ENCODE peak calls at places on chromosomes 5 and 9, in four cellular contexts. V is kidney epithelial cell, O is spleen, Z is kidney. I is an unnamed sample.

GRCh38 chr9:129752915-129753724 is at the start of gene PTGES:
- DNase-seq in O (peak; percentile 80), V (peak; percentile 62), Z (peak; percentile 94), I (no peak)

GRCh38 chr9:96661711-96662110 is 6.6 kb upstream of the PRXL2C start:
- DNase-seq in Z (no peak), O (no peak), V (no peak), I (no peak)

GRCh38 chr9:27865031-27865438 is 291.8 kb upstream of the C9orf72 start:
- DNase-seq in O (no peak), V (peak; percentile 92), Z (no peak), I (peak; percentile 94)

GRCh38 chr5:39024005-39024404 is 50.2 kb downstream of the RICTOR start:
- DNase-seq in Z (peak; percentile 50), O (peak; percentile 63), V (no peak), I (no peak)

GRCh38 chr9:137227057-137227852 is at the start of gene RNF224:
- DNase-seq in V (no peak), O (peak; percentile 94), Z (peak; percentile 97), I (no peak)

GRCh38 chr5:153749941-153750340 is 259.5 kb downstream of the GRIA1 start:
- DNase-seq in O (no peak), Z (no peak), V (no peak), I (no peak)

GRCh38 chr5:98651715-98652114 is 121.7 kb upstream of the RGMB start:
- DNase-seq in O (no peak), V (no peak), Z (no peak), I (no peak)

GRCh38 chr5:1525624-1525985 is 1.8 kb upstream of the LPCAT1 start:
- DNase-seq in V (no peak), O (no peak), Z (no peak), I (no peak)

GRCh38 chr5:171794470-171794869 is 8.9 kb downstream of the SMIM23 start:
- DNase-seq in Z (no peak), O (no peak), V (no peak), I (no peak)

GRCh38 chr9:122118343-122119165 is 25.4 kb upstream of the TTLL11 start:
- DNase-seq in Z (no peak), V (no peak), O (no peak), I (no peak)

GRCh38 chr5:153974131-153974812 is 64.4 kb downstream of the FAM114A2 start:
- DNase-seq in O (no peak), Z (no peak), V (peak; percentile 10), I (no peak)

GRCh38 chr5:151799407-151799806 is 27.7 kb downstream of the G3BP1 start:
- DNase-seq in V (no peak), O (no peak), Z (no peak), I (no peak)

GRCh38 chr9:93262537-93263310 is 78.8 kb downstream of the WNK2 start:
- DNase-seq in V (no peak), O (peak; percentile 53), Z (peak; percentile 72), I (no peak)

GRCh38 chr5:80825780-80826460 is 134.2 kb upstream of the RASGRF2 start:
- DNase-seq in O (no peak), Z (no peak), V (no peak), I (no peak)

GRCh38 chr9:8437878-8438277 is 638.3 kb upstream of the DMAC1 start:
- DNase-seq in O (no peak), V (peak; percentile 10), Z (no peak), I (no peak)

GRCh38 chr9:110370316-110370715 is 32.7 kb upstream of the TXNDC8 start:
- DNase-seq in Z (no peak), V (no peak), O (no peak), I (no peak)

GRCh38 chr5:36059571-36060515 is 6.8 kb downstream of the UGT3A2 start:
- DNase-seq in O (no peak), V (no peak), Z (no peak), I (no peak)

GRCh38 chr9:347667-348292 is 133.1 kb downstream of the DOCK8 start:
- DNase-seq in O (no peak), V (no peak), Z (no peak), I (no peak)

GRCh38 chr5:36944607-36945225 is 68.1 kb downstream of the NIPBL start:
- DNase-seq in O (no peak), Z (no peak), V (no peak), I (no peak)

GRCh38 chr5:565782-566445 is 41.7 kb upstream of the SLC9A3 start:
- DNase-seq in O (no peak), V (no peak), Z (peak; percentile 62), I (no peak)

GRCh38 chr9:95171001-95171400 is 146.5 kb downstream of the FANCC start:
- DNase-seq in O (no peak), Z (no peak), V (no peak), I (peak; percentile 36)

GRCh38 chr5:111748304-111748763 is 8.7 kb downstream of the NREP start:
- DNase-seq in V (peak; percentile 97), O (no peak), Z (no peak), I (peak; percentile 96)

GRCh38 chr9:34520505-34521385 is 2.0 kb downstream of the ENHO start:
- DNase-seq in V (no peak), Z (no peak), O (no peak), I (no peak)

GRCh38 chr5:34930527-34930844 is 1.1 kb downstream of the DNAJC21 start:
- DNase-seq in O (no peak), V (no peak), Z (no peak), I (no peak)

GRCh38 chr5:43016217-43016779 is 23.8 kb downstream of the ANXA2R start:
- DNase-seq in V (no peak), Z (no peak), O (no peak), I (no peak)

GRCh38 chr5:124724357-124725039 is 21.9 kb downstream of the ZNF608 start:
- DNase-seq in Z (no peak), O (no peak), V (no peak), I (no peak)

GRCh38 chr9:68898781-68899439 is 115.0 kb downstream of the PRKACG start:
- DNase-seq in V (no peak), Z (no peak), O (no peak), I (no peak)

GRCh38 chr9:134445000-134445399 is 118.7 kb downstream of the RXRA start:
- DNase-seq in O (no peak), Z (no peak), V (no peak), I (no peak)

GRCh38 chr9:120152295-120152694 is 427.7 kb downstream of the CDK5RAP2 start:
- DNase-seq in Z (no peak), V (no peak), O (no peak), I (no peak)

GRCh38 chr5:123035320-123035949 is 1.1 kb downstream of the PPIC start:
- DNase-seq in O (no peak), V (peak; percentile 1), Z (peak; percentile 84), I (no peak)
- H3K4me3 ChIP-seq in O (peak overlapping the region; percentile 73), V (peak overlapping the region; percentile 73), Z (peak overlapping the region; percentile 90), I (peak overlapping the region; percentile 78)

GRCh38 chr5:3597002-3597726 is 1.5 kb downstream of the IRX1 start:
- DNase-seq in O (no peak), V (no peak), Z (no peak), I (no peak)
- H3K4me3 ChIP-seq in O (no peak overlapping the region), V (peak overlapping the region; percentile 40), Z (peak overlapping the region; percentile 24), I (peak overlapping the region; percentile 51)

DNA sequence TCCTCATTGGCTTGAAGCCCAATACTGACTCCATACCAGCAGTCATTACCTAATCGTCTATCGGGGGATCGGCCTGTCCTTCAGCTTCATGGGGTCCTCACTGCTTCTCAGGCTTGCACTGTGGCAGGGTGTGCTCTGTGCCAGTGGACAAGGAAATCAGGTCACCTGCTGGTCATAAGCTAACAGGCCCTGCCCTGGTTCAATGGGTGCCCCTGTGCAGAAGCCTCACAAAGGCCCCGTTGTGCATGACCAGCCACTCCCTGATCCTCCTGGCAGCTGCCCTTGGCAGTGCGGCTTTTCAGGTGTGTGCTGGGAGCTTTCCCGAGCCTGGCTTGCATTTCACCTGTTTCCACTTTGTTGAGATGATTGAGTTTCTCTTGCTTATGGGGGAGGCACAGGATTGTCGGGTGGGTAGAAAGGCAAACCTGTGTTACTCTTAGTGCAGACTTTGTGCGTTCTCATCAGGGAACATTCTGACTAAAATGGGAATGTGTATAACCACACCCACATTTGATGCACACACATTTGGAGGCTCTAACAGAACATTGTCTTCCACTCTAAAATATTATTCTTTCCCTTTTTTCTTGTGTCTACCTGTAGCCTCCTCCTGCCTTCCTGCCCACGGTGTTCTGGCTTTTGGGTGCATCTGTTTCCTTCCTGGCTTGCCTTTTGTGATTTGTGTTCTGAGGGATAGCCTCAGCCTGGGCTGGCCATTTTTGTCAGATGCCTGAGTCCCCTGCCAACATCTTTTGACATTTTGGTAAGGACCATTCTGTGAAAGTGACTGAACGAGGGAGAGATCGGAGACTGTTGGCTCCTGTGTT is 101.1 kb downstream of the ARHGAP26 start:
- DNase-seq in Z (peak; percentile 89), O (no peak), V (no peak), I (no peak)
- H3K4me3 ChIP-seq in Z (no peak overlapping the region), O (no peak overlapping the region), V (no peak overlapping the region), I (no peak overlapping the region)

GRCh38 chr5:179619776-179620175 is 3.7 kb downstream of the HNRNPH1 start:
- DNase-seq in Z (no peak), V (no peak), O (no peak), I (no peak)
- H3K4me3 ChIP-seq in Z (peak overlapping the region; percentile 44), V (peak overlapping the region; percentile 65), O (peak overlapping the region; percentile 18), I (peak overlapping the region; percentile 97)

DNA sequence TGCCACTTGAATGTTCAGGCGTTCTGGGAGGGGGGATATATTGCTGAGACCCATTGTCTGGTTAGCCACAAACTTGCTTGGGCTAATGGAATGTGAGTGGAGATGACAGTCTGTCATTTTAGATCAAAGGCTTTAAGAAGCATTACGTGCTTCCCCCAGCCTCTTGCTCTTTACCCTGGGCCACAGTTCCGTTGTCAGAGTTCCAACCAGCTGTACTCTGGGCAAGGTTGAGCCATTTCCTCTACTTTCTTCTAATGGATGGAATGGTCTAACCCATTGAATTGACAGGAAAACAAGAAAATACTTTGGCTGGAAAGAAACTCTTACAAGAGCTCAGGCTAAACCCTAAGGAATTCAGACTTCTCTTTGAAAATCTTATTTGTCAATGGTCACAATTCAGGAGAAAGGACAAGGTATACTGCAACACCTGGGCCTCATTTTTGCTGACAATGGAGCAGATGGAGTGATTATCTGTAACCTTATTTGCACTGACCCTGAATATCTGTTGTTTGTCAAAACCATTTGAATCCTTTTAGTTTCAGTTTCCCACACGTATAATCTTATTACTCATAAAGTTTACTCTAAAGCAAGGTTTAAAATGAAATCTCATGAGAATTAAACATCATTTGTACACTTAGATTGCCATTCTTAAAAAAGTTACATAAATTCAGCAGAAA is 231.4 kb downstream of the PDE4D start:
- DNase-seq in Z (no peak), V (no peak), O (no peak), I (no peak)
- H3K4me3 ChIP-seq in Z (peak overlapping the region; percentile 28), V (no peak overlapping the region), O (no peak overlapping the region), I (peak overlapping the region; percentile 16)

GRCh38 chr5:10578292-10578663 is 14.4 kb downstream of the ANKRD33B start:
- DNase-seq in Z (no peak), O (peak; percentile 61), V (no peak), I (no peak)

GRCh38 chr5:10578869-10579268 is 15.0 kb downstream of the ANKRD33B start:
- DNase-seq in O (peak; percentile 87), V (no peak), Z (no peak), I (no peak)

GRCh38 chr5:10576790-10577189 is 12.9 kb downstream of the ANKRD33B start:
- DNase-seq in Z (no peak), V (no peak), O (no peak), I (no peak)

GRCh38 chr5:10577371-10578291 is 13.8 kb downstream of the ANKRD33B start:
- DNase-seq in V (no peak), O (peak; percentile 78), Z (no peak), I (no peak)

GRCh38 chr5:10576121-10576789 is 12.4 kb downstream of the ANKRD33B start:
- DNase-seq in V (no peak), O (no peak), Z (no peak), I (no peak)
- H3K4me3 ChIP-seq in V (no peak overlapping the region), O (no peak overlapping the region), Z (no peak overlapping the region), I (no peak overlapping the region)

GRCh38 chr9:15135167-15135792 is 171.7 kb downstream of the TTC39B start:
- DNase-seq in O (no peak), V (peak; percentile 23), Z (no peak), I (peak; percentile 22)
- H3K4me3 ChIP-seq in O (no peak overlapping the region), V (no peak overlapping the region), Z (peak overlapping the region; percentile 40), I (no peak overlapping the region)

I was measured in epithelial cell of proximal tubule.